ENCODE peak calls at places on chromosomes 4 and X, in five cellular contexts. U is fibroblast of lung, A is lower leg skin, I is breast epithelium, S is GM20000. O is an unnamed sample.

GRCh38 chr4:52201705-52202104 is 150.6 kb downstream of the SPATA18 start:
- DNase-seq in A (no peak), S (no peak), I (no peak), U (no peak), O (no peak)

GRCh38 chr4:167274346-167274745 is 40.1 kb upstream of the SPOCK3 start:
- DNase-seq in A (no peak), S (no peak), I (no peak), U (peak; percentile 68), O (no peak)

GRCh38 chr4:100780126-100780525 is 262.3 kb upstream of the EMCN start:
- DNase-seq in A (no peak), I (no peak), S (no peak), U (no peak), O (no peak)

GRCh38 chr4:25050370-25051098 is 19.8 kb upstream of the LGI2 start:
- DNase-seq in S (no peak), A (no peak), I (no peak), U (no peak), O (no peak)

GRCh38 chr4:33715996-33716395 is 2528.3 kb downstream of the ARAP2 start:
- DNase-seq in U (peak; percentile 89), I (no peak), A (no peak), S (no peak), O (no peak)

GRCh38 chr4:120853101-120853940 is 69.2 kb downstream of the PRDM5 start:
- DNase-seq in I (no peak), A (no peak), U (peak; percentile 61), S (no peak), O (no peak)

GRCh38 chrX:30620980-30621716 is 32.1 kb upstream of the GK start:
- DNase-seq in A (no peak), I (no peak), S (no peak), U (peak; percentile 90), O (peak; percentile 77)

GRCh38 chrX:18348047-18348446 is 6.4 kb downstream of the SCML2 start:
- DNase-seq in I (no peak), S (no peak), U (peak; percentile 13), A (no peak), O (no peak)

GRCh38 chrX:108264376-108264775 is 172.8 kb downstream of the ATG4A start:
- DNase-seq in I (no peak), U (no peak), S (no peak), A (no peak), O (no peak)

GRCh38 chrX:46209768-46210167 is 335.5 kb downstream of the ZNF674 start:
- DNase-seq in S (no peak), U (peak; percentile 61), I (no peak), A (no peak), O (no peak)

GRCh38 chr4:169492436-169493163 is 119.8 kb downstream of the NEK1 start:
- DNase-seq in I (no peak), S (peak; percentile 31), A (no peak), U (peak; percentile 17), O (no peak)

GRCh38 chrX:114924846-114925245 is 92.6 kb downstream of the IL13RA2 start:
- DNase-seq in I (no peak), A (no peak), S (no peak), U (peak; percentile 76), O (no peak)

GRCh38 chr4:121462660-121463261 is 81.9 kb upstream of the QRFPR start:
- DNase-seq in A (no peak), U (peak; percentile 69), S (peak; percentile 35), I (no peak), O (no peak)

GRCh38 chrX:147735364-147735763 is 176.4 kb upstream of the FMR1 start:
- DNase-seq in A (no peak), I (no peak), U (no peak), S (no peak), O (no peak)

GRCh38 chr4:152503606-152504290 is 32.1 kb downstream of the FBXW7 start:
- DNase-seq in S (no peak), I (no peak), A (no peak), U (no peak), O (no peak)

GRCh38 chrX:70219938-70220764 is 14.3 kb upstream of the AWAT1 start:
- DNase-seq in U (peak; percentile 23), I (peak; percentile 52), A (no peak), S (no peak), O (no peak)

GRCh38 chrX:125405339-125405738 is 85.7 kb downstream of the TEX13C start:
- DNase-seq in I (no peak), S (no peak), A (no peak), U (no peak), O (no peak)

GRCh38 chrX:275476-275966 is 5.7 kb upstream of the PLCXD1 start:
- DNase-seq in S (no peak), I (no peak), U (no peak), A (no peak), O (no peak)

GRCh38 chr4:32560306-32560705 is 1840.1 kb downstream of the PCDH7 start:
- DNase-seq in A (no peak), I (no peak), U (peak; percentile 25), S (no peak), O (no peak)

GRCh38 chr4:186839122-186840037 is 115.7 kb upstream of the FAT1 start:
- DNase-seq in S (no peak), I (no peak), A (no peak), U (peak; percentile 86), O (no peak)

DNA sequence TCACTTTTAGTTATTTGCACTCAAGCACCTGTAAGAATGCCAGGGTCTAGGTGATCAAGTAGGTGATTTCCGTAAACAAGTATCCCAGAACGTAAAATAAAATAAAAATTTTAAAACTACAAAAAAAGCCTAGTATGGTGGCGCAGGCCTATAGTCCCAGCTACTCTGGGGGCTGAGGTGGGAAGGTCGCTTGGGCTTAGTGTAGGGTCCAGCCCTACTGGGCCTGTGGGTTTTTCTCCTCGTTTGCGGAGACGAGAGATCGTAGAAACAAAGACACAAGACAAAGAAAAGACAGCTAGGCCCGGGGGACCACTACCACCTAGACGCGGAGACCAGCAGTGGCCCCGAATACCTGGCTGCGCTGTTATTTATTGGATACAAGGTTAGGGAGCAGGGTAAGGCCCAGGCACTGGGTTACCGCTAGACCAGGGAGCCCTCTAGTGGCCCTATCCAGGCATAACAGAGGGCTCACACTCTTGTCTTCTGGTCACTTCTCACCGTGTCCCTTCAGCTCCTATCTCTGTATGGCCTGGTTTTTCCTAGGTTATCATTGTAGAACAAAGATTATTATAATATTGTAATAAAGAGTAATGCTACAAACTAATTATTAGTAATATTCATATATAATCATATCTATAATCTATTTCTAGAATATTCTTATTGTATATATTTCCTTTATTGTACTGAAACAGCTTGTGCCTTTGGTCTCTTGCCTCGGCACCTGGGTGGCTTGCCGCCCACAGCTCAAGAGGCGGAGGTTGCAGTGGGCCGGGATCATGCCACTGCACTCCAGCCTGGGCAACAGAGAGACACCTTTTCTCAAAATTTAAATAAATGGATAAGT is 38.4 kb downstream of the SAGE1 start:
- DNase-seq in U (peak; percentile 20), A (no peak), S (peak; percentile 7), I (no peak), O (no peak)
- TF ChIP-seq CTCF in U (peak; percentile 54), A (no peak), S (peak; percentile 49), I (no peak), O (peak; percentile 71)

GRCh38 chr4:13933163-13933562 is 305.6 kb upstream of the BOD1L1 start:
- DNase-seq in S (no peak), I (no peak), U (peak; percentile 64), A (no peak), O (no peak)
- TF ChIP-seq CTCF in S (no peak), I (no peak), U (peak; percentile 16), A (no peak), O (no peak)

DNA sequence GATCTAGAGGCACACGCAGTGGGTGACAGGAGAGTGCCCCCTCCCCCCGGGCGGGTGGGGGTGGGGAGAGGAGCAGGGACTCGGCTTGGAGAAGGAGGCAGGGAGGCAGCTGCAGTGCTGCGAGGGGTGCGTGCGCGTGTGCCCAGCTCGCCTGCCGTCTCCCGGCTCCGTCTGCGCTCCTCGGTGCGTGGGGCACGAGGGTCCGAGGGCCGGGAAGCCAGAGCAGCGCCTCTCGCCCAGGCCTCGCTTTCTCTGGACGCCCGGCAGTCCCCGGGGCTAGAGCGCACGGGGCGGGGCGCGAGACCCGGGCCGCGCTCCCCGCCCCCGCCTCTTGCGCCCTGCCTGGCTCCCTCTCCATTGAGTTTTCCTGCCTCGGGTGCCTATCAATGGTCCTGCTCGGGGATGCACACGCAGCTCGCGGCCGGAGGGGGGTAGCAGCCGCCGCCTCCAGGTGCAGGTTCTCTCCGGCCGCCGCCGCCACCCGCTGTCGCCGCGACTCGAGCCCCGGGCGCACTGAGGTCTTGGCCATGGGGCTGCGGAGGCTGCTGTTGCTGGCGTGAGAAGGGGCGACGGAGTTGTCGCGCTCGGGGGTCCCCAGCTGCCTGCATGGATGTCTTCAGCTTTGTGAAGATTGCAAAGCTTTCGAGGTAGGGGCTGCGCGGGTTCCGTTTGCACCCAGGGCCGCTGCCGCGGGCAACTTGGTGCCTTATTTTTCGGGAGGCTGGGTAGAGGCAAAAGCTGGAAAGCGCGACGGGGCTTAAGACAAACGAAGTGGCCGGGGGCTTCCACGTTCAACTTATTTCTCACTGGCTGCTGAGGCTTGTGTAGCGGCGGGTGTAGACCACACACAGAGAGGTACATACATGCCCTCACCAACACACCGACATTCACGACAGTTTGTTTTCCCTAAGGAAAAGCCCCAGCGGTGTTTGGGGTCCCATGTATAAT is at the start of gene FRMPD4:
- DNase-seq in I (no peak), U (peak; percentile 1), S (no peak), A (no peak), O (no peak)
- TF ChIP-seq CTCF in I (no peak), U (no peak), S (no peak), A (no peak), O (no peak)

GRCh38 chr4:2755821-2756690 is at the start of gene TNIP2:
- DNase-seq in U (peak; percentile 74), S (peak; percentile 99), A (peak; percentile 97), I (peak; percentile 88), O (peak; percentile 80)
- TF ChIP-seq CTCF in U (peak; percentile 29), S (no peak), A (no peak), I (no peak), O (peak; percentile 34)

GRCh38 chrX:55163171-55163570 is 57.0 kb upstream of the PAGE5 start:
- DNase-seq in S (no peak), U (no peak), I (no peak), A (no peak), O (no peak)
- TF ChIP-seq CTCF in S (no peak), U (no peak), I (no peak), A (no peak), O (no peak)

GRCh38 chr4:84151574-84151973 is 347.5 kb downstream of the NKX6-1 start:
- DNase-seq in S (no peak), I (no peak), A (no peak), U (no peak), O (no peak)
- TF ChIP-seq CTCF in S (no peak), I (no peak), A (no peak), U (no peak), O (no peak)

GRCh38 chrX:135308345-135308855 is 880 bp upstream of the ETDC start:
- DNase-seq in U (no peak), I (no peak), A (no peak), S (no peak), O (no peak)
- TF ChIP-seq CTCF in U (no peak), I (no peak), A (no peak), S (no peak), O (no peak)

GRCh38 chr4:42767669-42768068 is 110.8 kb upstream of the ATP8A1 start:
- DNase-seq in I (no peak), A (no peak), S (no peak), U (no peak), O (no peak)
- TF ChIP-seq CTCF in I (no peak), A (no peak), S (no peak), U (no peak), O (no peak)

O was measured in CD14-positive monocyte.